ENCODE peak calls at places on chromosomes 2 and 18, in five cellular contexts. One of them, this sample, is unnamed.

GRCh38 chr2:16316456-16317210 is 349.0 kb downstream of the CYRIA start:
- DNase-seq in H1: no peak
- DNase-seq in mesenchymal stem cell: no peak
- DNase-seq in neuronal stem cell: no peak
- DNase-seq in H9: no peak
- DNase-seq in this sample: no peak

GRCh38 chr18:56873441-56874140 is 222.4 kb downstream of the WDR7 start:
- DNase-seq in H9: peak
- DNase-seq in H1: peak
- DNase-seq in neuronal stem cell: peak
- DNase-seq in mesenchymal stem cell: no peak
- DNase-seq in this sample: no peak

GRCh38 chr2:176652300-176653182 is 383.3 kb downstream of the MTX2 start:
- DNase-seq in H9: no peak
- DNase-seq in H1: no peak
- DNase-seq in neuronal stem cell: peak
- DNase-seq in mesenchymal stem cell: peak
- DNase-seq in this sample: peak

GRCh38 chr2:19648583-19648982 is 253.2 kb downstream of the TTC32 start:
- DNase-seq in H1: no peak
- DNase-seq in H9: no peak
- DNase-seq in mesenchymal stem cell: peak
- DNase-seq in neuronal stem cell: no peak
- DNase-seq in this sample: no peak

GRCh38 chr2:182868423-182868822 is 2.0 kb upstream of the FRZB start:
- DNase-seq in H1: no peak
- DNase-seq in mesenchymal stem cell: no peak
- DNase-seq in H9: no peak
- DNase-seq in neuronal stem cell: no peak
- DNase-seq in this sample: no peak

GRCh38 chr2:111522231-111522768 is 361.7 kb downstream of the ANAPC1 start:
- DNase-seq in H9: no peak
- DNase-seq in neuronal stem cell: no peak
- DNase-seq in mesenchymal stem cell: peak
- DNase-seq in H1: no peak
- DNase-seq in this sample: no peak

GRCh38 chr18:60024345-60024744 is 124.5 kb downstream of the PMAIP1 start:
- DNase-seq in H9: no peak
- DNase-seq in H1: no peak
- DNase-seq in neuronal stem cell: no peak
- DNase-seq in mesenchymal stem cell: no peak
- DNase-seq in this sample: no peak

GRCh38 chr2:138490673-138491494 is 10.7 kb upstream of the SPOPL start:
- DNase-seq in H1: no peak
- DNase-seq in mesenchymal stem cell: no peak
- DNase-seq in H9: no peak
- DNase-seq in neuronal stem cell: no peak
- DNase-seq in this sample: no peak

GRCh38 chr2:10120938-10121574 is 1.5 kb upstream of the RRM2 start:
- DNase-seq in H9: no peak
- DNase-seq in H1: no peak
- DNase-seq in neuronal stem cell: no peak
- DNase-seq in mesenchymal stem cell: peak
- DNase-seq in this sample: peak
- H4K8ac ChIP-seq in H9: no peak
- H4K8ac ChIP-seq in H1: no peak
- H4K8ac ChIP-seq in neuronal stem cell: no peak
- H4K8ac ChIP-seq in mesenchymal stem cell: no peak
- H4K8ac ChIP-seq in this sample: peak

GRCh38 chr2:95270541-95271081 is 3.6 kb upstream of the PROM2 start:
- DNase-seq in mesenchymal stem cell: no peak
- DNase-seq in H9: peak
- DNase-seq in neuronal stem cell: no peak
- DNase-seq in H1: no peak
- DNase-seq in this sample: no peak
- H2BK12ac ChIP-seq in mesenchymal stem cell: no peak
- H2BK12ac ChIP-seq in H9: no peak
- H2BK12ac ChIP-seq in neuronal stem cell: no peak
- H2BK12ac ChIP-seq in H1: no peak
- H2BK12ac ChIP-seq in this sample: no peak

DNA sequence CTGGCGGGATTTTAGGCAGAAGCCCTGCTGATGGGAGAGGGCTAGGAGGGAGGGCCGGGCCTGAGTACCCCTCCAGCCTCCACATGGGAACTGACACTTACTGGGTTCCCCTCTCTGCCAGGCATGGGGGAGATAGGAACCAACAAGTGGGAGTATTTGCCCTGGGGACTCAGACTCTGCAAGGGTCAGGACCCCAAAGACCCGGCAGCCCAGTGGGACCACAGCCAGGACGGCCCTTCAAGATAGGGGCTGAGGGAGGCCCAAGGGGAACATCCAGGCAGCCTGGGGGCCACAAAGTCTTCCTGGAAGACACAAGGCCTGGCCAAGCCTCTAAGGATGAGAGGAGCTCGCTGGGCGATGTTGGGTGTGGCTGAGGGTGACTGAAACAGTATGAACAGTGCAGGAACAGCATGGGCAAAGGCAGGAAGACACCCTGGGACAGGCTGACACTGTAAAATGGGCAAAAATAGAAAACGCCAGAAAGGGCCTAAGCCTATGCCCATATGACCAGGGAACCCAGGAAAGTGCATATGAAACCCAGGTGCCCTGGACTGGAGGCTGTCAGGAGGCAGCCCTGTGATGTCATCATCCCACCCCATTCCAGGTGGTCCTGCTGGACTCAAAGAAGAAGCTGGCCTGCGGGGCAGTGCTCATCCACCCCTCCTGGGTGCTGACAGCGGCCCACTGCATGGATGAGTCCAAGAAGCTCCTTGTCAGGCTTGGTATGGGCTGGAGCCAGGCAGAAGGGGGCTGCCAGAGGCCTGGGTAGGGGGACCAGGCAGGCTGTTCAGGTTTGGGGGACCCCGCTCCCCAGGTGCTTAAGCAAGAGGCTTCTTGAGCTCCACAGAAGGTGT is 8.5 kb downstream of the PROC start:
- DNase-seq in H9: no peak
- DNase-seq in mesenchymal stem cell: no peak
- DNase-seq in H1: no peak
- DNase-seq in neuronal stem cell: no peak
- DNase-seq in this sample: no peak
- H3K14ac ChIP-seq in H9: no peak
- H3K14ac ChIP-seq in mesenchymal stem cell: no peak
- H3K14ac ChIP-seq in H1: no peak
- H3K14ac ChIP-seq in neuronal stem cell: no peak
- H3K14ac ChIP-seq in this sample: no peak

GRCh38 chr18:3815991-3816390 is 366.0 kb downstream of the TGIF1 start:
- DNase-seq in neuronal stem cell: no peak
- DNase-seq in H1: no peak
- DNase-seq in H9: no peak
- DNase-seq in mesenchymal stem cell: no peak
- DNase-seq in this sample: no peak
- H4K8ac ChIP-seq in neuronal stem cell: no peak
- H4K8ac ChIP-seq in H1: no peak
- H4K8ac ChIP-seq in H9: no peak
- H4K8ac ChIP-seq in mesenchymal stem cell: no peak
- H4K8ac ChIP-seq in this sample: no peak

DNA sequence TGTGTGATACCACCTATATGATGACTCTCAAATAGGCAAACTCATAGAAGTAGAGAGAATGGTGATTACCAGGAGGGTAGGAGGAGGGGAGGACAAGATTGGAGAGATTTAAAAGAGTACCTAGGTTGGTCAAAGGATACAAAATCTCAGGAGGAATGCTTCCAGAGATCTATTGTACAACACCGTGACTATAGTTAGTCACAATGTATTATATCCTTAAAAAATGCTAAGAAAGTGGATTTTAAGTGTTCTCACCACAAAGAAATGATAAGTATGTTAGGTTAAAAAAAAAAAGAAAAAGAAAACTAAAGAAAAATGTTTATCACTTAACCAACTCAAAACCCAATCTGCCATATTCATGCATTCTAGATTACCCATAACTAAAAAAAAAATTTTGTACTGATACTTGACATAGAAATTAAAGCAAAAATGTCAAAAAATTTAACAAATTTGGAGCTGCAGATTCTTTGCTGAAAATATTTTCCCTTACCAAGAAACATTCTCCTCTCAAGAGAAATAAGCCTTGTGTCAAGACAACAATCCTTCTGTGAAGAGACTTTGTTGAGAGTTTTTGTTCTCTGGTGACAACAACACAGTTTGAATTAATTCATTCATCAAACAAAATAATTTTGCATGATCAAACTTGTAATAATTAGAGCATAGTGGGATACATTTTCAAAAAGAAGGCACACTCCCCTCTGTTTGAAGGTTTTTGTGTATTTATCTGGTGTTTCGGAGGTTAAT is 213.1 kb downstream of the DNER start:
- DNase-seq in H9: no peak
- DNase-seq in mesenchymal stem cell: no peak
- DNase-seq in neuronal stem cell: no peak
- DNase-seq in H1: no peak
- DNase-seq in this sample: peak
- H2BK12ac ChIP-seq in H9: no peak
- H2BK12ac ChIP-seq in mesenchymal stem cell: no peak
- H2BK12ac ChIP-seq in neuronal stem cell: no peak
- H2BK12ac ChIP-seq in H1: no peak
- H2BK12ac ChIP-seq in this sample: no peak

DNA sequence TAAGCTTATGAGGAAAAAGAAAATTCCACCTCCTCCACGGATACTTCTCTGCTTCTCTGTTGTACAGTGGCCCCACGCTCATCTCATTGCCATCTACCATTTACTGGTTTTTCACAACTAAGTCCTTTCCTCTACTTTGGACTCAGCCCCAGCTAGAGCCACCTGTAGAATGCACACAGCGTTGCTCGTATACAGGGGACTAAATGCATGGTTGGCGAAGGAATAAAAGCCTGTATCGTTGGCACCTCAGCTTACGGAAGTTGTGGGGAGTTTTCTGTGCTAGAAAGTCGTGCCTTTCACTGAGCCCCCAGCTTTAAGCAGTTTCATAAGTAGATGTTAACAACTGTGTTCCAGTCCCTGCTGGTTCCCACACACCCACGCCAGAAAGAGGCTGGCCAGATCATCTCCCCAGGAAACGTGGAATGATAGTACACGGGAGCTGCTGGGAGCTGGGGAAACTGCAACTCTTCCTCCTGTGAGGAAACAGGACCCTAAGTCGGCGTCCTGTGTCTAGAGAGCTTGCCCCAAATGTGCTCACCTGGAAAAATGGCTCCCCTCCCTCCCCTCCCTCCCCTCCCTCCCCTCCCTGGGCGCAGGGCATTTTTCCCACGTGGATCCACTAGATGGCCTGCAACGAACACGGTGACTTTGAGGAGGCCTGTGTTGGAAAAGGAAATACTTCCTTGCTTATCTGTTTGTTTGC is 43.7 kb upstream of the RFX8 start:
- DNase-seq in H1: no peak
- DNase-seq in H9: peak
- DNase-seq in mesenchymal stem cell: peak
- DNase-seq in neuronal stem cell: peak
- DNase-seq in this sample: no peak
- H3K14ac ChIP-seq in H1: no peak
- H3K14ac ChIP-seq in H9: no peak
- H3K14ac ChIP-seq in mesenchymal stem cell: no peak
- H3K14ac ChIP-seq in neuronal stem cell: no peak
- H3K14ac ChIP-seq in this sample: no peak

This sample was measured in trophoblast cell.